ENCODE peak calls at places on chromosomes 3 and 15, in six cellular contexts. W is IMR-90, N is H1, S is H9, D is neuronal stem cell, X is trophoblast cell. V is an unnamed sample. For H3K79me1, the result is how much of the 10 kb centered on the place peaks cover.

GRCh38 chr15:94232107-94232506 is 746 bp downstream of the MCTP2 start:
- DNase-seq in W (no peak), N (no peak), S (no peak), D (no peak), X (no peak), V (peak)

GRCh38 chr15:48062476-48062875 is 58.3 kb upstream of the SLC24A5 start:
- DNase-seq in W (peak), N (no peak), S (no peak), D (no peak), X (no peak), V (peak)

GRCh38 chr3:184135149-184135910 is at the start of gene EIF2B5:
- DNase-seq in W (peak), N (peak), S (peak), D (peak), X (peak), V (peak)

GRCh38 chr3:159432721-159433300 is 555.8 kb upstream of the IL12A start:
- DNase-seq in W (peak), N (no peak), S (no peak), D (no peak), X (no peak), V (no peak)

GRCh38 chr3:52147804-52148203 is 6.4 kb downstream of the POC1A start:
- DNase-seq in W (peak), N (no peak), S (no peak), D (no peak), X (no peak), V (peak)

GRCh38 chr3:114880078-114880477 is 267.0 kb downstream of the ZBTB20 start:
- DNase-seq in W (peak), N (no peak), S (no peak), D (no peak), X (no peak), V (peak)

GRCh38 chr3:196280689-196281463 is 6.7 kb downstream of the PCYT1A start:
- DNase-seq in W (no peak), N (no peak), S (no peak), D (no peak), X (no peak), V (no peak)

GRCh38 chr3:127254730-127255129 is 33.1 kb downstream of the PRR20G start:
- DNase-seq in W (no peak), N (no peak), S (no peak), D (no peak), X (no peak), V (no peak)

GRCh38 chr3:41808152-41808551 is 153.8 kb downstream of the ULK4 start:
- DNase-seq in W (peak), N (no peak), S (no peak), D (no peak), X (no peak), V (peak)

GRCh38 chr3:101867521-101867920 is 18.2 kb downstream of the NFKBIZ start:
- DNase-seq in W (no peak), N (no peak), S (no peak), D (peak), X (no peak), V (peak)

GRCh38 chr15:61038910-61039309 is 190.2 kb downstream of the RORA start:
- DNase-seq in W (no peak), N (no peak), S (no peak), D (no peak), X (no peak), V (no peak)

GRCh38 chr3:180913582-180914404 is 1.3 kb downstream of the FXR1 start:
- DNase-seq in W (peak), N (no peak), S (no peak), D (no peak), X (no peak), V (peak)

GRCh38 chr3:194140520-194141414 is 4.8 kb downstream of the HES1 start:
- DNase-seq in W (no peak), N (peak), S (peak), D (peak), X (peak), V (peak)
- H4K8ac ChIP-seq in W (peak), N (peak), S (no peak), D (no peak), X (peak), V (peak)

GRCh38 chr3:30313840-30314239 is 292.6 kb upstream of the TGFBR2 start:
- DNase-seq in W (no peak), N (no peak), S (no peak), D (no peak), X (no peak), V (no peak)

GRCh38 chr3:30314757-30315156 is 291.6 kb upstream of the TGFBR2 start:
- DNase-seq in W (no peak), N (no peak), S (no peak), D (no peak), X (no peak), V (no peak)

GRCh38 chr3:30308131-30308530 is 298.3 kb upstream of the TGFBR2 start:
- DNase-seq in W (peak), N (no peak), S (no peak), D (no peak), X (no peak), V (peak)

GRCh38 chr3:30310251-30310954 is 296.0 kb upstream of the TGFBR2 start:
- DNase-seq in W (peak), N (no peak), S (no peak), D (no peak), X (no peak), V (no peak)

GRCh38 chr3:30311781-30312180 is 294.6 kb upstream of the TGFBR2 start:
- DNase-seq in W (no peak), N (no peak), S (no peak), D (no peak), X (no peak), V (no peak)
- H4K91ac ChIP-seq in W (no peak), N (no peak), S (no peak), D (no peak), X (no peak), V (no peak)

DNA sequence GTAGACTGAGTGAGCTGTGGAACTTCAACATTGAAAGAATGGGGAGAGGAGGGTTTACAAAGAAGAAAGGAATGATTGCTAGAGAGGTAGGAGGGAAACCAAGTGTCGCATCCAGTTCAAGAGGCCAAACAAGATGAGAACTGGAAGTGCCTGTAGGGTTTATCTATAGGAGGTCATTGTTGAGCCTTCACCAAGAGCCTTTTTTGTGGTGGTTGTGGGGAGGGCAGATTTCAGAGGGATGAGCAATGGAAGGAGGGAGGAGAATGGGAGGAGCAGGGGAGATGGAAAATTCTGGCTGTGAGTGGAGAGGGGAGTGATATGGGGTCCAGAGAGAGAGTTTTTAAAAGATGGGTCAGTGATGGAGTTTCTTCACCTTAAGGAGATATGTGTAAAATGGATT is 8.5 kb downstream of the PDIA5 start:
- DNase-seq in W (no peak), N (no peak), S (no peak), D (no peak), X (no peak), V (peak)
- H3K79me1 ChIP-seq in W (under half), N (under half), S (under half), D (under half), X (under half), V (under half)

DNA sequence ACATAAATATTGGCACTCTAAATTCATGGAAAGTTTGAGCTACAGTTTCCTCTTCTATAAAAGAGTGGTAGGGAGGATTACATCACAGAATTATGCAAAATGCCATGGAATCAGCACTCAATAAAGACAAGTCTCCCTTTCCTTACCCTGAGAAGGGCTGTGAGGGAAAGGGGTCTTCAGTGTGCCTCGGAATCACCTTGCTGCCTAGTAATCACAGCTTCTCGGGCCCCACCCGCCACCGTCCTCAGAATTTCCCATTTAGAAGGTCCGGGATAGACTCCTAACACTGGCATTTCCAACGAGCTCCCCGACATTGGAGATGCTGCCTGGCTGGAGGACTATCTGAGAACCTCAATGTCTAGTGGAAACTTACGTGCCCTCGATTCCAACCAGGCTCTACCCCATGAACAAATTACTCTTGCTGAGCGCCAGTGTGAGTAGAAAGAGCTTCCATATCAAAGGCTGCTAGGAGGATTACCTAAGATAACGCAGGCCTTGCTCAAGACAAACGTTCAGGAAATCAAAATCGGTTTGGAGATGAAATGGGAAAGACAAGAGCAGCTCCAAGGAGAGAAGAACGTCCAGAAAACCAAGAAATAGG is 92.1 kb upstream of the CHD2 start:
- DNase-seq in W (no peak), N (no peak), S (no peak), D (no peak), X (peak), V (peak)
- H4K8ac ChIP-seq in W (peak), N (no peak), S (no peak), D (no peak), X (peak), V (peak)

GRCh38 chr15:66764067-66764428 is 62.0 kb downstream of the SMAD6 start:
- DNase-seq in W (no peak), N (no peak), S (no peak), D (no peak), X (no peak), V (peak)
- H4K91ac ChIP-seq in W (peak), N (no peak), S (no peak), D (no peak), X (no peak), V (no peak)

GRCh38 chr15:66714543-66714981 is 12.5 kb downstream of the SMAD6 start:
- DNase-seq in W (peak), N (no peak), S (no peak), D (no peak), X (peak), V (peak)
- H3K79me1 ChIP-seq in W (under half), N (under half), S (under half), D (under half), X (under half), V (under half)

GRCh38 chr3:112425858-112426750 is 73.2 kb downstream of the BTLA start:
- DNase-seq in W (no peak), N (no peak), S (no peak), D (no peak), X (no peak), V (no peak)
- H4K8ac ChIP-seq in W (no peak), N (no peak), S (no peak), D (no peak), X (no peak), V (no peak)

GRCh38 chr3:188446791-188447190 is 292.8 kb downstream of the LPP start:
- DNase-seq in W (no peak), N (no peak), S (no peak), D (no peak), X (no peak), V (no peak)
- H4K91ac ChIP-seq in W (no peak), N (no peak), S (no peak), D (no peak), X (no peak), V (no peak)

GRCh38 chr15:68796576-68796975 is 24.1 kb downstream of the ANP32A start:
- DNase-seq in W (no peak), N (no peak), S (no peak), D (no peak), X (no peak), V (no peak)

GRCh38 chr15:68793776-68794175 is 26.9 kb downstream of the ANP32A start:
- DNase-seq in W (no peak), N (no peak), S (no peak), D (no peak), X (no peak), V (no peak)

GRCh38 chr15:68794307-68794706 is 26.4 kb downstream of the ANP32A start:
- DNase-seq in W (no peak), N (no peak), S (no peak), D (no peak), X (no peak), V (no peak)

GRCh38 chr15:68795298-68795848 is 25.3 kb downstream of the ANP32A start:
- DNase-seq in W (peak), N (peak), S (peak), D (peak), X (peak), V (peak)

DNA sequence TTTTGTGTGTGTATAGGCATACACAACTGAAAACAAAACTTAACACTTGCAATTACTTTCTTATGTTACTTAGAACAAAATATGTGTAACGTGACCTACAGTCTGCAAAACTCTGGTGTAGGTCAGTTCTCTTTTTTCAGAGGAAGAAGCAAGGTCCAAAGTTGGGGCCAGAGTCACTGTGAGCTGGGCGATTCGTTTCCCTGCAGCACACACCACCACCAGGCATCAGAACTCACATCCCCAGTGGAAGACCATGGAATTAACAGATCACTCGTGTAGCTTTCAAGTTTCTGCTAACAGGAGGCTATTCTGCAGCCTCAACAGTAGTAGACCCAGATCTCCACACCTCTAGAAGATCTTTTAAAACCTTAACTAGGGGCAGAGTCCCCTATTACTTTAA is 25.8 kb downstream of the ANP32A start:
- DNase-seq in W (no peak), N (no peak), S (no peak), D (no peak), X (no peak), V (peak)
- H3K79me1 ChIP-seq in W (half or more), N (under half), S (under half), D (under half), X (under half), V (under half)

GRCh38 chr3:16697437-16698258 is 92.4 kb upstream of the DAZL start:
- DNase-seq in W (peak), N (no peak), S (no peak), D (no peak), X (no peak), V (peak)
- H4K8ac ChIP-seq in W (no peak), N (no peak), S (no peak), D (no peak), X (no peak), V (no peak)

V was measured in mesenchymal stem cell.